ENCODE peak calls at places on chromosomes 6 and 20, in six cellular contexts. V, L, Z, H, N and I are unnamed samples.
A peak's percentile ranks its signal among the peaks of the same experiment; 100 is the strongest.

GRCh38 chr20:13325033-13325432 is 104.0 kb downstream of the ISM1 start:
- DNase-seq in V (peak; percentile 33), L (no peak), Z (no peak), H (peak; percentile 18), N (no peak), I (peak; percentile 45)

GRCh38 chr6:19554356-19555225 is 282.6 kb upstream of the ID4 start:
- DNase-seq in V (no peak), L (no peak), Z (no peak), H (no peak), N (peak; percentile 73), I (no peak)

GRCh38 chr6:54491431-54491830 is 183.2 kb downstream of the TINAG start:
- DNase-seq in V (no peak), L (no peak), Z (no peak), H (no peak), N (no peak), I (no peak)

GRCh38 chr6:113530769-113531168 is 326.4 kb upstream of the MARCKS start:
- DNase-seq in V (peak; percentile 46), L (no peak), Z (no peak), H (no peak), N (no peak), I (peak; percentile 32)

GRCh38 chr6:167706313-167707109 is 120.2 kb upstream of the AFDN start:
- DNase-seq in V (no peak), L (no peak), Z (no peak), H (no peak), N (no peak), I (no peak)

GRCh38 chr6:169829786-169830185 is 78.4 kb downstream of the ERMARD start:
- DNase-seq in V (no peak), L (no peak), Z (no peak), H (no peak), N (no peak), I (no peak)

GRCh38 chr6:147106759-147107401 is 97.3 kb upstream of the STXBP5 start:
- DNase-seq in V (peak; percentile 41), L (no peak), Z (peak; percentile 33), H (no peak), N (no peak), I (peak; percentile 11)

GRCh38 chr6:76719449-76719848 is 647.0 kb upstream of the IMPG1 start:
- DNase-seq in V (no peak), L (no peak), Z (no peak), H (no peak), N (no peak), I (no peak)

GRCh38 chr6:137707590-137708360 is 159.3 kb upstream of the TNFAIP3 start:
- DNase-seq in V (peak; percentile 52), L (peak; percentile 4), Z (peak; percentile 49), H (peak; percentile 24), N (peak; percentile 35), I (peak; percentile 63)

GRCh38 chr20:36153754-36154695 is 515 bp upstream of the EPB41L1 start:
- DNase-seq in V (peak; percentile 94), L (peak; percentile 84), Z (peak; percentile 82), H (peak; percentile 62), N (peak; percentile 77), I (peak; percentile 90)

GRCh38 chr20:60209048-60209447 is 250.8 kb downstream of the CDH26 start:
- DNase-seq in V (no peak), L (no peak), Z (no peak), H (no peak), N (no peak), I (no peak)

GRCh38 chr6:36676142-36677058 is 2.1 kb upstream of the CDKN1A start:
- DNase-seq in V (peak; percentile 46), L (peak; percentile 88), Z (peak; percentile 71), H (peak; percentile 21), N (no peak), I (no peak)

GRCh38 chr20:42392417-42392816 is 774.2 kb upstream of the CHD6 start:
- DNase-seq in V (no peak), L (no peak), Z (no peak), H (no peak), N (no peak), I (no peak)

GRCh38 chr6:44056392-44057237 is 70.6 kb downstream of the MRPL14 start:
- DNase-seq in V (peak; percentile 66), L (no peak), Z (no peak), H (no peak), N (peak; percentile 77), I (peak; percentile 100)

GRCh38 chr6:165184192-165184979 is 125.0 kb downstream of the C6orf118 start:
- DNase-seq in V (no peak), L (no peak), Z (no peak), H (no peak), N (no peak), I (no peak)

GRCh38 chr20:49045440-49046086 is 549 bp upstream of the CSE1L start:
- DNase-seq in V (no peak), L (no peak), Z (no peak), H (no peak), N (peak; percentile 21), I (peak; percentile 5)

GRCh38 chr20:61976650-61977332 is 88.9 kb downstream of the TAF4 start:
- DNase-seq in V (no peak), L (no peak), Z (peak; percentile 98), H (no peak), N (peak; percentile 16), I (no peak)

GRCh38 chr20:840503-840857 is 7.0 kb downstream of the FAM110A start:
- DNase-seq in V (no peak), L (no peak), Z (no peak), H (no peak), N (no peak), I (no peak)

GRCh38 chr20:53907968-53908751 is 162.2 kb downstream of the BCAS1 start:
- DNase-seq in V (no peak), L (no peak), Z (no peak), H (no peak), N (no peak), I (no peak)

GRCh38 chr20:8853805-8854338 is 215.0 kb upstream of the PLCB4 start:
- DNase-seq in V (peak; percentile 63), L (peak; percentile 10), Z (peak; percentile 56), H (peak; percentile 76), N (peak; percentile 75), I (peak; percentile 8)

GRCh38 chr6:38067263-38067980 is 247.9 kb downstream of the ZFAND3 start:
- DNase-seq in V (no peak), L (peak; percentile 17), Z (peak; percentile 11), H (no peak), N (no peak), I (no peak)

GRCh38 chr6:106609699-106610098 is 19.6 kb downstream of the RTN4IP1 start:
- DNase-seq in V (no peak), L (no peak), Z (peak; percentile 9), H (no peak), N (no peak), I (peak; percentile 20)

GRCh38 chr6:3868544-3868943 is 19.4 kb downstream of the FAM50B start:
- DNase-seq in V (no peak), L (no peak), Z (no peak), H (no peak), N (no peak), I (peak; percentile 42)

GRCh38 chr6:105445461-105445860 is 42.6 kb upstream of the PREP start:
- DNase-seq in V (no peak), L (no peak), Z (no peak), H (no peak), N (no peak), I (no peak)

GRCh38 chr6:63789699-63790098 is 154.1 kb downstream of the PHF3 start:
- DNase-seq in V (no peak), L (no peak), Z (no peak), H (no peak), N (no peak), I (no peak)

GRCh38 chr6:10355115-10355702 is 59.7 kb downstream of the TFAP2A start:
- DNase-seq in V (no peak), L (no peak), Z (no peak), H (no peak), N (no peak), I (no peak)

GRCh38 chr6:10382322-10382721 is 32.6 kb downstream of the TFAP2A start:
- DNase-seq in V (no peak), L (no peak), Z (no peak), H (no peak), N (no peak), I (no peak)

GRCh38 chr20:2557873-2558580 is 21.7 kb downstream of the TMC2 start:
- DNase-seq in V (no peak), L (no peak), Z (no peak), H (no peak), N (peak; percentile 22), I (no peak)

GRCh38 chr6:154868143-154868594 is 126.9 kb upstream of the TIAM2 start:
- DNase-seq in V (peak; percentile 52), L (no peak), Z (peak; percentile 32), H (peak; percentile 54), N (peak; percentile 62), I (no peak)

GRCh38 chr6:151054304-151054703 is 185.5 kb upstream of the AKAP12 start:
- DNase-seq in V (no peak), L (no peak), Z (no peak), H (no peak), N (no peak), I (no peak)

GRCh38 chr6:43172127-43173007 is 1.3 kb downstream of the SRF start:
- DNase-seq in V (peak; percentile 31), L (peak; percentile 42), Z (peak; percentile 68), H (peak; percentile 35), N (peak; percentile 41), I (peak; percentile 31)

GRCh38 chr20:45405566-45406259 is 2.4 kb upstream of the DBNDD2 start:
- DNase-seq in V (peak; percentile 47), L (no peak), Z (no peak), H (peak; percentile 27), N (peak; percentile 50), I (no peak)

GRCh38 chr20:53880108-53880641 is 190.2 kb downstream of the BCAS1 start:
- DNase-seq in V (no peak), L (no peak), Z (no peak), H (no peak), N (no peak), I (no peak)

GRCh38 chr6:111624391-111625098 is 18.9 kb upstream of the TRAF3IP2 start:
- DNase-seq in V (no peak), L (no peak), Z (no peak), H (no peak), N (no peak), I (no peak)

GRCh38 chr6:38354033-38354373 is 285.7 kb downstream of the BTBD9 start:
- DNase-seq in V (no peak), L (no peak), Z (no peak), H (no peak), N (no peak), I (no peak)

GRCh38 chr6:113031591-113031990 is 684.5 kb downstream of the RFPL4B start:
- DNase-seq in V (no peak), L (no peak), Z (peak; percentile 46), H (no peak), N (no peak), I (no peak)

GRCh38 chr6:7691675-7692452 is 34.0 kb upstream of the BMP6 start:
- DNase-seq in V (no peak), L (no peak), Z (no peak), H (no peak), N (no peak), I (peak; percentile 64)

GRCh38 chr20:24033560-24033959 is 45.0 kb upstream of the GGTLC1 start:
- DNase-seq in V (no peak), L (no peak), Z (no peak), H (no peak), N (no peak), I (no peak)